ENCODE peak calls at places on chromosomes 5 and 9, in ten cellular contexts. One of them, this sample, is unnamed. For H3K4me1 and H3K27me3, the result is how much of the 10 kb centered on the place peaks cover.

GRCh38 chr5:112417931-112418358 is 1.1 kb downstream of the EPB41L4A start:
- DNase-seq in CD8-positive, alpha-beta memory T cell: no peak
- DNase-seq in H9: no peak
- DNase-seq in left ventricle myocardium inferior: peak
- DNase-seq in GM23248: peak
- DNase-seq in heart right ventricle: peak
- DNase-seq in neural progenitor cell: peak
- DNase-seq in mesendoderm: peak
- DNase-seq in MM.1S: peak
- DNase-seq in fibroblast of lung: peak
- DNase-seq in this sample: no peak

GRCh38 chr5:150519560-150519945 is 11.6 kb downstream of the NDST1 start:
- DNase-seq in mesendoderm: no peak
- DNase-seq in GM23248: peak
- DNase-seq in heart right ventricle: no peak
- DNase-seq in H9: no peak
- DNase-seq in CD8-positive, alpha-beta memory T cell: no peak
- DNase-seq in neural progenitor cell: no peak
- DNase-seq in MM.1S: no peak
- DNase-seq in fibroblast of lung: no peak
- DNase-seq in left ventricle myocardium inferior: no peak
- DNase-seq in this sample: no peak

GRCh38 chr9:26725573-26725972 is 167.0 kb downstream of the CAAP1 start:
- DNase-seq in CD8-positive, alpha-beta memory T cell: no peak
- DNase-seq in H9: no peak
- DNase-seq in fibroblast of lung: no peak
- DNase-seq in mesendoderm: no peak
- DNase-seq in GM23248: peak
- DNase-seq in heart right ventricle: no peak
- DNase-seq in MM.1S: no peak
- DNase-seq in neural progenitor cell: no peak
- DNase-seq in left ventricle myocardium inferior: no peak
- DNase-seq in this sample: no peak

GRCh38 chr5:171762016-171762415 is 23.6 kb upstream of the SMIM23 start:
- DNase-seq in neural progenitor cell: no peak
- DNase-seq in heart right ventricle: no peak
- DNase-seq in fibroblast of lung: no peak
- DNase-seq in CD8-positive, alpha-beta memory T cell: no peak
- DNase-seq in H9: no peak
- DNase-seq in mesendoderm: no peak
- DNase-seq in left ventricle myocardium inferior: no peak
- DNase-seq in GM23248: no peak
- DNase-seq in MM.1S: no peak
- DNase-seq in this sample: no peak

GRCh38 chr9:113516840-113517577 is 53.5 kb downstream of the RGS3 start:
- DNase-seq in GM23248: no peak
- DNase-seq in MM.1S: peak
- DNase-seq in left ventricle myocardium inferior: no peak
- DNase-seq in heart right ventricle: no peak
- DNase-seq in CD8-positive, alpha-beta memory T cell: peak
- DNase-seq in H9: no peak
- DNase-seq in neural progenitor cell: peak
- DNase-seq in fibroblast of lung: peak
- DNase-seq in mesendoderm: no peak
- DNase-seq in this sample: peak

GRCh38 chr5:160087244-160087643 is 32.0 kb downstream of the PWWP2A start:
- DNase-seq in CD8-positive, alpha-beta memory T cell: no peak
- DNase-seq in mesendoderm: peak
- DNase-seq in fibroblast of lung: no peak
- DNase-seq in heart right ventricle: no peak
- DNase-seq in MM.1S: no peak
- DNase-seq in GM23248: no peak
- DNase-seq in left ventricle myocardium inferior: no peak
- DNase-seq in H9: no peak
- DNase-seq in neural progenitor cell: peak
- DNase-seq in this sample: no peak

GRCh38 chr5:108615216-108615615 is 132.5 kb upstream of the FER start:
- DNase-seq in MM.1S: no peak
- DNase-seq in neural progenitor cell: no peak
- DNase-seq in GM23248: peak
- DNase-seq in fibroblast of lung: peak
- DNase-seq in H9: no peak
- DNase-seq in mesendoderm: no peak
- DNase-seq in heart right ventricle: no peak
- DNase-seq in CD8-positive, alpha-beta memory T cell: no peak
- DNase-seq in left ventricle myocardium inferior: no peak
- DNase-seq in this sample: no peak

GRCh38 chr5:131595088-131596033 is 39.7 kb downstream of the RAPGEF6 start:
- DNase-seq in MM.1S: peak
- DNase-seq in heart right ventricle: no peak
- DNase-seq in GM23248: no peak
- DNase-seq in H9: no peak
- DNase-seq in mesendoderm: no peak
- DNase-seq in fibroblast of lung: no peak
- DNase-seq in CD8-positive, alpha-beta memory T cell: peak
- DNase-seq in neural progenitor cell: no peak
- DNase-seq in left ventricle myocardium inferior: no peak
- DNase-seq in this sample: peak

GRCh38 chr5:170939178-170939577 is 77.4 kb downstream of the RANBP17 start:
- DNase-seq in GM23248: no peak
- DNase-seq in CD8-positive, alpha-beta memory T cell: no peak
- DNase-seq in H9: no peak
- DNase-seq in fibroblast of lung: no peak
- DNase-seq in mesendoderm: no peak
- DNase-seq in MM.1S: no peak
- DNase-seq in left ventricle myocardium inferior: no peak
- DNase-seq in neural progenitor cell: no peak
- DNase-seq in heart right ventricle: no peak
- DNase-seq in this sample: no peak

GRCh38 chr5:127549551-127549950 is 32.1 kb downstream of the PRRC1 start:
- DNase-seq in GM23248: no peak
- DNase-seq in heart right ventricle: no peak
- DNase-seq in MM.1S: no peak
- DNase-seq in CD8-positive, alpha-beta memory T cell: no peak
- DNase-seq in H9: no peak
- DNase-seq in left ventricle myocardium inferior: no peak
- DNase-seq in mesendoderm: no peak
- DNase-seq in neural progenitor cell: no peak
- DNase-seq in fibroblast of lung: no peak
- DNase-seq in this sample: no peak

GRCh38 chr9:133676450-133676849 is 40.3 kb downstream of the DBH start:
- DNase-seq in mesendoderm: peak
- DNase-seq in MM.1S: no peak
- DNase-seq in CD8-positive, alpha-beta memory T cell: no peak
- DNase-seq in fibroblast of lung: no peak
- DNase-seq in GM23248: no peak
- DNase-seq in neural progenitor cell: no peak
- DNase-seq in heart right ventricle: no peak
- DNase-seq in left ventricle myocardium inferior: no peak
- DNase-seq in H9: no peak
- DNase-seq in this sample: no peak

GRCh38 chr9:33329996-33330395 is 39.7 kb downstream of the NFX1 start:
- DNase-seq in left ventricle myocardium inferior: no peak
- DNase-seq in mesendoderm: no peak
- DNase-seq in MM.1S: no peak
- DNase-seq in H9: no peak
- DNase-seq in heart right ventricle: no peak
- DNase-seq in CD8-positive, alpha-beta memory T cell: no peak
- DNase-seq in fibroblast of lung: peak
- DNase-seq in neural progenitor cell: no peak
- DNase-seq in GM23248: peak
- DNase-seq in this sample: no peak

GRCh38 chr5:58149345-58149744 is 310.5 kb downstream of the PLK2 start:
- DNase-seq in neural progenitor cell: no peak
- DNase-seq in left ventricle myocardium inferior: no peak
- DNase-seq in fibroblast of lung: peak
- DNase-seq in MM.1S: no peak
- DNase-seq in CD8-positive, alpha-beta memory T cell: no peak
- DNase-seq in GM23248: peak
- DNase-seq in heart right ventricle: no peak
- DNase-seq in mesendoderm: no peak
- DNase-seq in H9: no peak
- DNase-seq in this sample: no peak

GRCh38 chr5:137300411-137301240 is 198.5 kb downstream of the SPOCK1 start:
- DNase-seq in fibroblast of lung: peak
- DNase-seq in MM.1S: no peak
- DNase-seq in left ventricle myocardium inferior: no peak
- DNase-seq in GM23248: peak
- DNase-seq in neural progenitor cell: no peak
- DNase-seq in CD8-positive, alpha-beta memory T cell: no peak
- DNase-seq in mesendoderm: no peak
- DNase-seq in heart right ventricle: no peak
- DNase-seq in H9: no peak
- DNase-seq in this sample: no peak

GRCh38 chr5:155091063-155091648 is 77.6 kb downstream of the KIF4B start:
- DNase-seq in heart right ventricle: no peak
- DNase-seq in left ventricle myocardium inferior: no peak
- DNase-seq in neural progenitor cell: no peak
- DNase-seq in GM23248: no peak
- DNase-seq in H9: no peak
- DNase-seq in CD8-positive, alpha-beta memory T cell: no peak
- DNase-seq in mesendoderm: no peak
- DNase-seq in fibroblast of lung: peak
- DNase-seq in MM.1S: no peak
- DNase-seq in this sample: no peak

GRCh38 chr5:102048940-102049339 is 247.1 kb downstream of the SLCO4C1 start:
- DNase-seq in mesendoderm: peak
- DNase-seq in H9: no peak
- DNase-seq in GM23248: no peak
- DNase-seq in CD8-positive, alpha-beta memory T cell: no peak
- DNase-seq in fibroblast of lung: no peak
- DNase-seq in left ventricle myocardium inferior: no peak
- DNase-seq in neural progenitor cell: no peak
- DNase-seq in MM.1S: no peak
- DNase-seq in heart right ventricle: no peak
- DNase-seq in this sample: no peak

DNA sequence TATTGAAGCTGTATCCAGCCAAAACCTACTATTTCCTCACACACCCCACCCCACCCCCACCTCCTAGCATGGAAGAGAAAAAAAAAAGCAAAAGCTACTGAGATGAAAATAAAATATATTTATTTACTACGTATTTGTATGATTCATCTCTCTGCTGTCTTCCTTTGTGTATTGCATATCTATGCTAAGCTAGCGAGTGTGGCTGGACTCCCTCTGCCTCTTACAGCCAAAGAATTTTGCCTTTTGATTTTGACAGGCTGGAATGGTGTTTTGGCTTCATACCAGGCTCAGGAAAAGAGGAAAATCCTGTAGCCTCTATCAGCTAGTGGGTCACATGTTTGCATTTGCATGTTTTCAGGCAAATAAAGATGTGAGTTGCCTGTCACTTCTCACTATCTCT is 2.2 kb downstream of the ABLIM3 start:
- DNase-seq in H9: no peak
- DNase-seq in GM23248: peak
- DNase-seq in MM.1S: no peak
- DNase-seq in CD8-positive, alpha-beta memory T cell: no peak
- DNase-seq in heart right ventricle: no peak
- DNase-seq in mesendoderm: no peak
- DNase-seq in left ventricle myocardium inferior: no peak
- DNase-seq in neural progenitor cell: no peak
- DNase-seq in fibroblast of lung: peak
- DNase-seq in this sample: no peak
- H3K4me1 ChIP-seq in H9: under half
- H3K4me1 ChIP-seq in GM23248: under half
- H3K4me1 ChIP-seq in MM.1S: under half
- H3K4me1 ChIP-seq in CD8-positive, alpha-beta memory T cell: under half
- H3K4me1 ChIP-seq in heart right ventricle: under half
- H3K4me1 ChIP-seq in mesendoderm: under half
- H3K4me1 ChIP-seq in left ventricle myocardium inferior: half or more
- H3K4me1 ChIP-seq in neural progenitor cell: under half
- H3K4me1 ChIP-seq in fibroblast of lung: under half
- H3K4me1 ChIP-seq in this sample: under half

DNA sequence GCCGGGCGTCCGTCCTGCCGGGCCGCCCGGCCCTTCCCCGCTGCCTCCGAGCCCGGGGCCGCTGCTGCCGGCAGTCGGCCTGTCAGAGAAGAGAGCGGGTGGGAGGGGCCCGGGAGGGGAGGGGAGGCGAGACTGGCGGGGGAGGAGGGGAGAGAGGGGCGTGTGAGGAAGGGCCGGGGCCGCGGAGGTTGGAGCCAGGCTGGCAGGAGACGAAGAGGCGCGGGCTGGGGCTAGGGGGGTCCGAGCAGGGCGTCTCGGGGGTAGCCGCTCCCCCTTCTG is 570 bp downstream of the CREBRF start:
- DNase-seq in CD8-positive, alpha-beta memory T cell: no peak
- DNase-seq in neural progenitor cell: peak
- DNase-seq in heart right ventricle: no peak
- DNase-seq in mesendoderm: no peak
- DNase-seq in MM.1S: no peak
- DNase-seq in H9: no peak
- DNase-seq in fibroblast of lung: no peak
- DNase-seq in left ventricle myocardium inferior: peak
- DNase-seq in GM23248: no peak
- DNase-seq in this sample: no peak
- H3K27me3 ChIP-seq in CD8-positive, alpha-beta memory T cell: under half
- H3K27me3 ChIP-seq in neural progenitor cell: under half
- H3K27me3 ChIP-seq in heart right ventricle: under half
- H3K27me3 ChIP-seq in mesendoderm: under half
- H3K27me3 ChIP-seq in MM.1S: under half
- H3K27me3 ChIP-seq in H9: under half
- H3K27me3 ChIP-seq in fibroblast of lung: under half
- H3K27me3 ChIP-seq in left ventricle myocardium inferior: under half
- H3K27me3 ChIP-seq in GM23248: under half
- H3K27me3 ChIP-seq in this sample: under half

DNA sequence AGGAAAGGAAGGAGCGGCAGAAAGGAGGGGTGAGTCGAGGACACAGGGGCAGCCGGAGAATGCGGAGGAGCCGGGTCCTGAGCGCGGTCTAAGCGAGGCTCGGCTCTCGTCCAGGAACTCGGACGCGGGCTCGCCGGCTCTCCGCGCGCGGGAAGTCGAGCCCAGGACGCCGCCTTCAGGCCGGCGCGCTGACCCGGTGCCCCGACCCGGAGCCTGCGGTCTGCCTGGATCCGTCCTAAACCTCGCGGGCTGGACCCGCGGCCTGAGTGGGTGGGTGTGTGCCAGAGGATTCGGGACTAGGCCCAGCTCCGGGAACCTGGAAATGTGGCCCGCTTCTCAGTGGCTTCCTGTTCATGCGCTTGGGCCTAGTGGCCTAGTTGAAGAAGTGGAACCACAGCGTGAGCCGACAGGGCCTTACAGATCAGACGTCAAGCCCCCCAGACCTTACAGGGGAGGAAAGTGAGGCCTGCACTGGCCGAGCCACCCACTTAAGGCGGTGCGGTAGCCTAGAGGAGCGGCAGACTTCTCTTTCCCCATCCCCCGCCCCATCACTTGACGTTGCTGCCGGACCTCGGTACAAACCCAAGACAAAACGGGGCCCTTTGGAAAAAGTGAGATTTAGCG is 1.2 kb downstream of the CDKN2B-AS1 start:
- DNase-seq in CD8-positive, alpha-beta memory T cell: no peak
- DNase-seq in heart right ventricle: peak
- DNase-seq in H9: no peak
- DNase-seq in MM.1S: no peak
- DNase-seq in GM23248: peak
- DNase-seq in fibroblast of lung: peak
- DNase-seq in neural progenitor cell: peak
- DNase-seq in mesendoderm: peak
- DNase-seq in left ventricle myocardium inferior: peak
- DNase-seq in this sample: peak
- H3K4me1 ChIP-seq in CD8-positive, alpha-beta memory T cell: under half
- H3K4me1 ChIP-seq in heart right ventricle: under half
- H3K4me1 ChIP-seq in H9: under half
- H3K4me1 ChIP-seq in MM.1S: under half
- H3K4me1 ChIP-seq in GM23248: under half
- H3K4me1 ChIP-seq in fibroblast of lung: under half
- H3K4me1 ChIP-seq in neural progenitor cell: under half
- H3K4me1 ChIP-seq in mesendoderm: under half
- H3K4me1 ChIP-seq in left ventricle myocardium inferior: under half
- H3K4me1 ChIP-seq in this sample: half or more

GRCh38 chr5:96661841-96662724 is at the start of gene CAST:
- DNase-seq in neural progenitor cell: peak
- DNase-seq in fibroblast of lung: peak
- DNase-seq in left ventricle myocardium inferior: peak
- DNase-seq in GM23248: peak
- DNase-seq in H9: peak
- DNase-seq in mesendoderm: peak
- DNase-seq in heart right ventricle: peak
- DNase-seq in MM.1S: peak
- DNase-seq in CD8-positive, alpha-beta memory T cell: peak
- DNase-seq in this sample: peak
- H3K27me3 ChIP-seq in neural progenitor cell: under half
- H3K27me3 ChIP-seq in fibroblast of lung: under half
- H3K27me3 ChIP-seq in left ventricle myocardium inferior: under half
- H3K27me3 ChIP-seq in GM23248: under half
- H3K27me3 ChIP-seq in H9: under half
- H3K27me3 ChIP-seq in mesendoderm: under half
- H3K27me3 ChIP-seq in heart right ventricle: under half
- H3K27me3 ChIP-seq in MM.1S: under half
- H3K27me3 ChIP-seq in CD8-positive, alpha-beta memory T cell: under half
- H3K27me3 ChIP-seq in this sample: under half